ENCODE peak calls at places on chromosomes 3 and 15, in five cellular contexts. P, O, C, I and L are unnamed samples.

GRCh38 chr3:183278479-183279088 is 25.5 kb downstream of the B3GNT5 start:
- DNase-seq in P (no peak), O (no peak), C (no peak), I (no peak), L (no peak)

GRCh38 chr15:43487271-43487895 is 5.6 kb downstream of the TP53BP1 start:
- DNase-seq in P (no peak), O (no peak), C (no peak), I (no peak), L (no peak)

GRCh38 chr3:123039178-123039577 is 11.6 kb upstream of the SEMA5B start:
- DNase-seq in P (no peak), O (no peak), C (no peak), I (no peak), L (peak; percentile 66)

GRCh38 chr3:50405249-50405648 is 45.9 kb upstream of the TMEM115 start:
- DNase-seq in P (peak; percentile 28), O (no peak), C (no peak), I (no peak), L (no peak)

GRCh38 chr15:68315495-68316007 is 38.0 kb downstream of the FEM1B start:
- DNase-seq in P (no peak), O (no peak), C (no peak), I (no peak), L (no peak)

GRCh38 chr3:119794971-119795612 is 13.2 kb downstream of the NR1I2 start:
- DNase-seq in P (no peak), O (no peak), C (peak; percentile 10), I (peak; percentile 22), L (no peak)

GRCh38 chr15:81280086-81280485 is 43.9 kb downstream of the STARD5 start:
- DNase-seq in P (no peak), O (no peak), C (no peak), I (no peak), L (no peak)

GRCh38 chr3:188712257-188712924 is 459.4 kb upstream of the TPRG1 start:
- DNase-seq in P (no peak), O (no peak), C (no peak), I (no peak), L (peak; percentile 36)

GRCh38 chr3:37693791-37694194 is 167.9 kb upstream of the CTDSPL start:
- DNase-seq in P (no peak), O (no peak), C (no peak), I (no peak), L (no peak)

GRCh38 chr15:43439268-43439667 is 53.7 kb downstream of the TP53BP1 start:
- DNase-seq in P (no peak), O (no peak), C (no peak), I (no peak), L (no peak)

GRCh38 chr3:108822167-108822897 is at the start of gene TRAT1:
- DNase-seq in P (no peak), O (no peak), C (no peak), I (no peak), L (no peak)

GRCh38 chr3:15535757-15536156 is 14.3 kb upstream of the COLQ start:
- DNase-seq in P (no peak), O (no peak), C (no peak), I (no peak), L (no peak)

GRCh38 chr3:9339750-9340449 is 23.0 kb upstream of the THUMPD3 start:
- DNase-seq in P (no peak), O (no peak), C (no peak), I (peak; percentile 12), L (no peak)

GRCh38 chr15:80986487-80986886 is 3.1 kb downstream of the MESD start:
- DNase-seq in P (no peak), O (no peak), C (no peak), I (no peak), L (no peak)

GRCh38 chr3:43212914-43213611 is 73.3 kb upstream of the SNRK start:
- DNase-seq in P (no peak), O (no peak), C (peak; percentile 30), I (no peak), L (no peak)

GRCh38 chr15:84402856-84403608 is 167.5 kb downstream of the GOLGA6L4 start:
- DNase-seq in P (no peak), O (no peak), C (no peak), I (no peak), L (no peak)

GRCh38 chr3:188689101-188689574 is 482.6 kb upstream of the TPRG1 start:
- DNase-seq in P (no peak), O (no peak), C (peak; percentile 22), I (no peak), L (no peak)

GRCh38 chr3:131109156-131109555 is 82.5 kb downstream of the NEK11 start:
- DNase-seq in P (no peak), O (no peak), C (no peak), I (no peak), L (no peak)

GRCh38 chr3:124213641-124214040 is 221.7 kb upstream of the ROPN1 start:
- DNase-seq in P (no peak), O (no peak), C (no peak), I (no peak), L (no peak)

GRCh38 chr15:65286069-65286703 is 497 bp downstream of the PARP16 start:
- DNase-seq in P (no peak), O (no peak), C (peak; percentile 44), I (no peak), L (no peak)

GRCh38 chr15:65289261-65289854 is 2.7 kb upstream of the PARP16 start:
- DNase-seq in P (no peak), O (no peak), C (no peak), I (no peak), L (no peak)

GRCh38 chr15:65287515-65287845 is 797 bp upstream of the PARP16 start:
- DNase-seq in P (no peak), O (no peak), C (no peak), I (no peak), L (no peak)

GRCh38 chr15:65285291-65286068 is 1.2 kb downstream of the PARP16 start:
- DNase-seq in P (no peak), O (no peak), C (no peak), I (no peak), L (no peak)

GRCh38 chr15:65286704-65287514 is at the start of gene PARP16:
- DNase-seq in P (peak; percentile 89), O (peak; percentile 47), C (peak; percentile 93), I (peak; percentile 73), L (peak; percentile 63)
- TF ChIP-seq CTCF in P (no peak), O (peak; percentile 17), C (peak; percentile 51), I (no peak), L (peak; percentile 71)

DNA sequence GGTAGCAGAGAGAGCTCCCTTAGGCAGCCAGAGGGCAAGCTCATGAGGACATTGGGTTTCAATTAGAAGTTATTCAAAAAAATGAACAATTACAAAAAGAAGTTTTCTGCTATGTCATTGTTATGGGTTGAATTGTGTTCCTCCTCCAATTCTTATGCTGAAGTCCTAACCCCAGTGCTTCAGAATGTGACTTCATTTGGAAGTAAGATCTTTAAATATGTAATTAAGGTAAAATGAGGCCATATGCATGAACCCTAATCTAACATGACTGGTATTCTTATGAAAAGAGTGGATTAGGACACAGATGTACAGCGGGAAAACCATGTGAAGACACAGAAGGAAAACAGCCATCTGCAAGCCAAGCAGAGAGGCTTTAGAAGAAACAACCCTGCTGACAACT is 929.5 kb downstream of the EPHA3 start:
- DNase-seq in P (no peak), O (no peak), C (no peak), I (no peak), L (no peak)
- H3K4me3 ChIP-seq in P (no peak overlapping the region), O (no peak overlapping the region), C (no peak overlapping the region), I (no peak overlapping the region), L (no peak overlapping the region)

DNA sequence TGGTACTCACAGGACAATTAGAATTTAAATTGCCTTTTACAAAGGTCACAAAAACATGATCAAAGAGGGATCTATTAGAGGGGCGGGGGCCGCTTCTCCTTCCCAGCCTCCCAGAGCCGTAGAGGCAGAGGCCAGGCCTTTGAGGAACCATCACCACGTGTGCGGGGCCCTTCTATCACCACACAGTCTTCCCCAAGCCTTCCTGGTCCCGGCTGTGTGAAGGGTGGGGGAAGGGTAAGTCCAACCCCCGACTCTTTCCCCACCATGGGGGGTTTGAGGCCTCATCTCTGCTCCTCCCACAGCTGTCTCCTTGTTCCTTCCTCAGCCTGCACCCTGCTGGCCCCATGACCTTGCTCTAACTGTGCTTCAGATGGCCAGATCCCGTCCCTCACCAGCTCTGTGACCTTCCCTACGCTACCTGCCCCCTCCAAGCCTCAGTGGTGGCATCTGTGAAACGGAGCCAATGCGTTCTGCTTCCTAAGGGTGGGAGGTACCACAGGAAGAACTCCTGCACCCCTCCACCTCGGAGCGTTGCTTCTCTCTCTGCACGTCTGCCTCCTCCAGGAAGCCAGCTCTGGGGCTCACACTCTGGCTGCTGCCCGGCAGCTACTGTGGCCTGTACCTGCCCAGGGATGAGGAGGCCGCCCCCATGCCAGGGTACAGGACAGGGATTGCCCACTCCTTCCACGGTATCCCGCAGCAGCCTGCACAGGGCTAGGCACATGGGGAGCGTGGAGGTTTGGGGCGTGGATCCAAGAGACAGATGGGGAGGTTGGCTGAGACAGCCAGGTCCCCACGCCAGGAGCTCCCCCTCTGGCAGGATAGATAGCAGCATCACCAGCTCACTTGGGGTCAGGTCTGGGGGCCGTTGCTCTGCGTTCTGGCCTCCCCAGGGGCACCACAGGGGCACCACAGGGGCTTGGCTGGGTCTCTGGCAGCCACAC is 83.8 kb downstream of the LINGO1 start:
- DNase-seq in P (no peak), O (no peak), C (no peak), I (no peak), L (no peak)
- TF ChIP-seq CTCF in P (no peak), O (no peak), C (no peak), I (no peak), L (no peak)

DNA sequence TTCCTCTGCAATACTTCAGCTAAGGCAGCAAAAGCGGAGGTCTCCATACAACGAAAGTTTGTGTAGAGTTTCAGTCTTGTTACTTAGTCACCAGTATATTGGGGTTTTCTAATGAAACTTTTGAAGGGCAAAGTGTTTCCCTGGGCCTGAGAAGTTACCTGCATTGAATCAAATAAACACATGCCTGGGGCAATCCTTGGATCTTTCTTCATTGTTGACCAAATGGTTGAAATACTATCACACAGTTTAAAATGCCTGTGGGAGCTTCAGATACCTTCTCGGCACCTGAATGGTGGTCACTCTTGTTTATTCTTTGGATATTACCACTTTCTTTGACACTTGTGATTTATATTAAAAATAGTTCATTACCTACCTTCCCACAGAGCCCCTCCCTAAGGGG is 988 bp upstream of the CHSY1 start:
- DNase-seq in P (no peak), O (no peak), C (no peak), I (no peak), L (no peak)
- H3K4me3 ChIP-seq in P (peak overlapping the region; percentile 69), O (peak overlapping the region; percentile 82), C (peak overlapping the region; percentile 8), I (peak overlapping the region; percentile 72), L (peak overlapping the region; percentile 72)

DNA sequence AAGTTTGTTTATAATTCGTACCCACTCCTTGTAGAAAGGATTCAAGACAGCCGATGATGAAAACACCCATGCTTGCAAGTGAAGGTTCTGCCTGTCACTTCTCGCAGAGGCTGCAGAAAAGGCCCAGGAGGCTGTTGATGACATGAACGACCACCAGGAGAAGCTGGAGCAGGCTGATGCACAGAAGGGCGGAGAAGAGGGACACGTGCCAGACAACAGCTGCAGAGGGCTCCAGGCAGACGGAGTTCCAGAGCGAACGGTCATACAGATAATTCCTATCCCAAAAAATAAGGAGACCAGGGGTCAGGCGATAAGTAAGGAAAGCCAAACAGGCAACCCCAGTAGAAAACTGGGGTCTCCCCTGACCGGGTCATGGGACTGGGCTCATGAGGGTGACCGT is 5.7 kb upstream of the DYNLT2B start:
- DNase-seq in P (no peak), O (no peak), C (no peak), I (no peak), L (no peak)
- TF ChIP-seq CTCF in P (no peak), O (no peak), C (no peak), I (no peak), L (no peak)

DNA sequence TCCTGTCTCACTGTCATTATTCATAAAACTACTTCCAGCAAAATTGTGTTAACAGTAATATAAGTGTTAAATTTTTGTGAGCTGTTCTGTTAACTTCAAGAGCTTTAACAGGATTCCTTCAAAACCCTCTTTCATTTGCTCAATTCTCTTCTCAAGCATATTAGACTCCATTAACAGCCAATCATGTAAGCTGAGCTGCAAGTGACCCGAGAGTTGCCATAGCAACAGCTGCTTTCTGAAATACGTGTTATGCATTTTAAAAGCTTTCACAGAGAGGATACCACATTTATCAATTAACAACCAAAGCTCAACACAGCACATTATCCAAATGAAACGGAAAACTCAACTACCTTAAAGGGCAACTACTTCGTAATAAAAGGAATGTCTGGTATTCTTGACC is 92.9 kb downstream of the STAG1 start:
- DNase-seq in P (no peak), O (no peak), C (peak; percentile 58), I (no peak), L (no peak)
- H3K4me3 ChIP-seq in P (no peak overlapping the region), O (peak overlapping the region; percentile 10), C (no peak overlapping the region), I (no peak overlapping the region), L (no peak overlapping the region)